ENCODE peak calls at places on chromosome 21, in four cellular contexts. X, L, M and O are unnamed samples.

GRCh38 chr21:15842565-15842880 is 112.7 kb downstream of the USP25 start:
- DNase-seq in X (no peak), L (no peak), M (no peak), O (no peak)

GRCh38 chr21:37509802-37510393 is 143.3 kb downstream of the DYRK1A start:
- DNase-seq in X (no peak), L (no peak), M (no peak), O (no peak)

GRCh38 chr21:37425684-37426083 is 59.1 kb downstream of the DYRK1A start:
- DNase-seq in X (no peak), L (no peak), M (no peak), O (no peak)

GRCh38 chr21:37555672-37556261 is 189.2 kb downstream of the DYRK1A start:
- DNase-seq in X (no peak), L (no peak), M (peak), O (no peak)

GRCh38 chr21:41570791-41571355 is 62.9 kb upstream of the TMPRSS2 start:
- DNase-seq in X (no peak), L (no peak), M (peak), O (no peak)

GRCh38 chr21:15631342-15631741 is 98.4 kb upstream of the USP25 start:
- DNase-seq in X (peak), L (no peak), M (no peak), O (no peak)

GRCh38 chr21:29718081-29718815 is 221.5 kb downstream of the GRIK1 start:
- DNase-seq in X (peak), L (no peak), M (no peak), O (no peak)

GRCh38 chr21:17334478-17334877 is 178.4 kb upstream of the CXADR start:
- DNase-seq in X (no peak), L (no peak), M (no peak), O (no peak)

GRCh38 chr21:42684109-42684916 is 30.9 kb downstream of the PDE9A start:
- DNase-seq in X (peak), L (no peak), M (no peak), O (no peak)

GRCh38 chr21:31347435-31348032 is 3.5 kb upstream of the TIAM1 start:
- DNase-seq in X (peak), L (no peak), M (no peak), O (no peak)

GRCh38 chr21:45932922-45933502 is 48.6 kb upstream of the COL6A1 start:
- DNase-seq in X (no peak), L (no peak), M (no peak), O (no peak)

GRCh38 chr21:14826630-14827029 is 238.2 kb downstream of the NRIP1 start:
- DNase-seq in X (no peak), L (no peak), M (no peak), O (no peak)

GRCh38 chr21:14773777-14774345 is 227.7 kb upstream of the SAMSN1 start:
- DNase-seq in X (peak), L (peak), M (no peak), O (no peak)

GRCh38 chr21:36080386-36080785 is 10.6 kb downstream of the CBR1 start:
- DNase-seq in X (peak), L (no peak), M (no peak), O (no peak)

DNA sequence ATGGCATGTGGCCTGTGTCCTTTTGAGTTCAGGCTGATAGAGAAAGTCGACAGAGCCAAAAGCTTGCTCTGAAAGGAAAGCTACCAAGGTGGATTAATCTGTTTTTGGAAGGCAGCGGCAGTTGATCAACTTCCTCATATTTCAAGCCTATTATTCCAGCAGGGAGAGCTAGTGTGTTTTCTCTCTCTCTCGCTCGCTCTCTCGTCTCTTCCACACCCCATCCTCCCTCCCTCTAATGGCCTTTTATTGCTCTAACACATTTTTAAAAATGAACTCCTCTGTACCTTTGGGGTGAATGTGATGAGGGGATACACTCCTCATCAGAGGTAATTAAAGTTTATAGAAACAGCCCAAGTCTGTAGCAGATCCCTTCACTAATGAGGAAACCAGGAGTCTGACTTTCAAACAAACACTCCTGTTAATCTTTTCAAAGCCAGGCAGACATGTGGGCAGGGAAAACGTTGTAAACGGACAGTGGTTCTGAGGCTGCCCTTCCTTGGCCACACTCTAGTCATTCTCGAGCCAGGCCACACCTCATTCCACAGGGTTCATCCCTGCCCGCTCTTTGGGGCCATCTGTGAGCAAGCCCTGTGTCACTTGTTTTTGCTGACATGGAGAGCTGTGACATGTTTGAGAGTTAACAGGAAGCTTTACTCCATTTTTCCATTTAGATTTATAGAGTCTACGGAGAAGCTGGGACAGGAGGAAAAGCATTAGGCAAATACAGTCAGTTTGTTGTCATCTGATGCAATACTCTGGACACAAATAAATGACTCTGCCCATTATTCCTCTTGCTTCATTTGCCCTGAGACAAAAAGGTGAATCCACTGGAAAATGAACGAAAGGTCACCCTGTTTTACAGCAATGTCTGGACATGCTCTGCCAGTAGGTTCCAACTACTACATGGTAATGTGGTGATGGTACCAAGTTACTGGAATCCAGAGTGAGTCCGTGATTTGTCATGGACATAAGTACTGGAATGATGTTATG is 126.7 kb downstream of the CLIC6 start:
- DNase-seq in X (peak), L (peak), M (no peak), O (no peak)
- TF ChIP-seq CTCF in X (no peak), L (peak), M (no peak), O (no peak)

DNA sequence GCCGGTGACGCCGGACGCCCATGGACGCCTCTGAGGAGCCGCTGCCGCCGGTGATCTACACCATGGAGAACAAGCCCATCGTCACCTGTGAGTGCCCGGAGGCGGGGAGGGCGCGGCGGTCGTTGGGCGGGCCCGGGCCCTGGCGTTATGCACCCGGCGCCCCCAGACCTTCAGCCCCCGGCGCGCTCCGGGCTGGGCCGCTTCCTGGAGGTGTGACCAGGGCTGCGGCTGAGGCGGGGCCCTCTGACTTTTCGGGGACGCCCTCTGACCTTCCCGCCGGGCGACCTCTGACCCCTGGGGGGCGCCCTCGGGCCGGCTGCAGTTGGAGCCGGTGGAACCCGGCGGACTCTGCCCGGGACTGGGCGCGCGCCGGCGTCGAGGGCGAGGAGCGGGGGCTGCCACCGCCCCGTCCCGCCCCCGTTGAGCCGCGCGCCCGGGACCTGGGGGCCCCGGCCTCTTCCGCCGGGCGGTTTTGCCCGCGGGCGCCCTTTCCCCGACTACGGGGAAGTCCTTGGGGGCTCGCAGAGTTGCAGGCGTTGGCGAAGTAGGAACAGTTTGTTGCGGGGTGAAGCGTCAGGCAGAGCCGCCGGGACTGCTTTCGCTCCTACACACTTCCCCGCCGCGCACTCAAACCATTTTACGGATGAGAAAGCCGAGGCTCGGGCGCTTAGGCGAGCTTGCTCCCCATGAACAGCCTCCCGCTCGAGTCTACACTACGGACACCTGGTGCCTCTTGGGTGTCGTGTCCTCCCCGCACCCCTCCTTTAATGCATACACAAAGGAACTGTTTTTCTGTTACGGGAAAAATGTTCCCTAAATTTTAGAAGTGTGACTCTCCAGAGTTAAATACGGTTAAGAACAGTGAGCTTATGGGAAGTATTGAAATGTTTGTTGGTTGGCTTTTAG is 618 bp downstream of the TRAPPC10 start:
- DNase-seq in X (peak), L (peak), M (peak), O (no peak)
- TF ChIP-seq CTCF in X (peak), L (no peak), M (no peak), O (peak)

GRCh38 chr21:32383812-32384211 is 9.0 kb downstream of the URB1 start:
- DNase-seq in X (no peak), L (no peak), M (no peak), O (no peak)
- TF ChIP-seq CTCF in X (no peak), L (no peak), M (no peak), O (no peak)

GRCh38 chr21:44845418-44846200 is 27.7 kb upstream of the SUMO3 start:
- DNase-seq in X (peak), L (peak), M (peak), O (no peak)
- TF ChIP-seq CTCF in X (peak), L (peak), M (no peak), O (peak)

GRCh38 chr21:25888711-25889110 is 153.9 kb downstream of the GABPA start:
- DNase-seq in X (no peak), L (no peak), M (no peak), O (no peak)

GRCh38 chr21:25887646-25888321 is 153.0 kb downstream of the GABPA start:
- DNase-seq in X (no peak), L (no peak), M (no peak), O (no peak)

GRCh38 chr21:25885880-25886279 is 151.1 kb downstream of the GABPA start:
- DNase-seq in X (no peak), L (no peak), M (no peak), O (no peak)

GRCh38 chr21:25885405-25885804 is 150.6 kb downstream of the GABPA start:
- DNase-seq in X (no peak), L (no peak), M (no peak), O (no peak)

DNA sequence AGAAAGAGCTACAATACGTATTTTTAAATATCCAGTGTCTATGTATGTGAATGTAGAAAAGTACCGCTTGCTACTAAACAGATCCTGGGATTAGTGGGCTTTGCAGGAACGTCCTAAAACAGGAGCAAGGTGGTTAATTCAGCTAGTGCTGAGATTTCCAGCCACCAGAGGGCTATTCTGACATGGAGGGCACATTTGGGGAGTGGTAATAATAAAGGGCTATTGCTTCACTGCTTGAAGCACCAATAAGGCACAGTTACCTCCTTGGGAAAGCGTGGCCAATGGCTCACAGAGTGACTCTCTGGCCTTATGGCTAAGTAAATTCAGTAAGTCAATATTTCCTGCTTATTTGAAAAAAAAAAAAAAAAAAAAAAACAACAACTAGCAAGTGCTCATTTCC is 152.4 kb downstream of the GABPA start:
- DNase-seq in X (no peak), L (no peak), M (no peak), O (no peak)
- TF ChIP-seq CTCF in X (no peak), L (no peak), M (no peak), O (no peak)

GRCh38 chr21:39705849-39706248 is 39.1 kb upstream of the IGSF5 start:
- DNase-seq in X (no peak), L (no peak), M (no peak), O (no peak)
- TF ChIP-seq CTCF in X (no peak), L (no peak), M (no peak), O (no peak)